ENCODE peak calls at places on chromosomes 5 and 9, in four cellular contexts. One of them, this sample, is unnamed.
A peak's percentile ranks its signal among the peaks of the same experiment; 100 is the strongest.

GRCh38 chr5:75532190-75532589 is 20.5 kb downstream of the POLK start:
- DNase-seq in endothelial cell of umbilical vein: no peak
- DNase-seq in tibial nerve: no peak
- DNase-seq in breast epithelium: no peak
- DNase-seq in this sample: no peak

GRCh38 chr5:143562935-143563334 is 159.4 kb upstream of the NR3C1 start:
- DNase-seq in endothelial cell of umbilical vein: peak; percentile 89
- DNase-seq in tibial nerve: no peak
- DNase-seq in breast epithelium: peak; percentile 17
- DNase-seq in this sample: no peak

GRCh38 chr5:819078-819477 is 31.7 kb downstream of the ZDHHC11 start:
- DNase-seq in endothelial cell of umbilical vein: no peak
- DNase-seq in tibial nerve: no peak
- DNase-seq in breast epithelium: no peak
- DNase-seq in this sample: no peak

GRCh38 chr5:156678484-156678883 is 171.6 kb upstream of the PPP1R2B start:
- DNase-seq in endothelial cell of umbilical vein: no peak
- DNase-seq in tibial nerve: no peak
- DNase-seq in breast epithelium: no peak
- DNase-seq in this sample: no peak

GRCh38 chr9:115194216-115194615 is 76.3 kb upstream of the TNC start:
- DNase-seq in endothelial cell of umbilical vein: no peak
- DNase-seq in tibial nerve: no peak
- DNase-seq in breast epithelium: no peak
- DNase-seq in this sample: no peak

GRCh38 chr5:12022444-12022843 is 118.2 kb upstream of the CTNND2 start:
- DNase-seq in endothelial cell of umbilical vein: no peak
- DNase-seq in tibial nerve: no peak
- DNase-seq in breast epithelium: no peak
- DNase-seq in this sample: no peak

GRCh38 chr5:24703934-24704333 is 59.2 kb upstream of the CDH10 start:
- DNase-seq in endothelial cell of umbilical vein: no peak
- DNase-seq in tibial nerve: no peak
- DNase-seq in breast epithelium: no peak
- DNase-seq in this sample: no peak

GRCh38 chr9:95201201-95201600 is 116.3 kb downstream of the FANCC start:
- DNase-seq in endothelial cell of umbilical vein: no peak
- DNase-seq in tibial nerve: no peak
- DNase-seq in breast epithelium: no peak
- DNase-seq in this sample: no peak

GRCh38 chr9:98356326-98356725 is 100.9 kb upstream of the TBC1D2 start:
- DNase-seq in endothelial cell of umbilical vein: no peak
- DNase-seq in tibial nerve: no peak
- DNase-seq in breast epithelium: no peak
- DNase-seq in this sample: no peak

GRCh38 chr9:72025956-72026355 is 34.5 kb downstream of the C9orf57 start:
- DNase-seq in endothelial cell of umbilical vein: no peak
- DNase-seq in tibial nerve: no peak
- DNase-seq in breast epithelium: no peak
- DNase-seq in this sample: no peak

GRCh38 chr9:128349772-128350171 is 9.4 kb downstream of the SLC27A4 start:
- DNase-seq in endothelial cell of umbilical vein: no peak
- DNase-seq in tibial nerve: no peak
- DNase-seq in breast epithelium: no peak
- DNase-seq in this sample: no peak
- TF ChIP-seq POLR2A in endothelial cell of umbilical vein: no peak
- TF ChIP-seq POLR2A in tibial nerve: no peak
- TF ChIP-seq POLR2A in breast epithelium: no peak
- TF ChIP-seq POLR2A in this sample: no peak

GRCh38 chr9:4662108-4662988 is at the start of gene PLPP6:
- DNase-seq in endothelial cell of umbilical vein: peak; percentile 76
- DNase-seq in tibial nerve: peak; percentile 78
- DNase-seq in breast epithelium: peak; percentile 88
- DNase-seq in this sample: peak; percentile 78
- TF ChIP-seq POLR2A in endothelial cell of umbilical vein: peak; percentile 74
- TF ChIP-seq POLR2A in tibial nerve: peak; percentile 43
- TF ChIP-seq POLR2A in breast epithelium: peak; percentile 53
- TF ChIP-seq POLR2A in this sample: peak; percentile 72

GRCh38 chr5:103120607-103121200 is 603 bp downstream of the PPIP5K2 start:
- DNase-seq in endothelial cell of umbilical vein: peak; percentile 38
- DNase-seq in tibial nerve: no peak
- DNase-seq in breast epithelium: no peak
- DNase-seq in this sample: peak; percentile 63

GRCh38 chr5:103122242-103122641 is 2.1 kb downstream of the PPIP5K2 start:
- DNase-seq in endothelial cell of umbilical vein: no peak
- DNase-seq in tibial nerve: no peak
- DNase-seq in breast epithelium: no peak
- DNase-seq in this sample: no peak

GRCh38 chr5:103119067-103119764 is 722 bp downstream of the GIN1 start:
- DNase-seq in endothelial cell of umbilical vein: no peak
- DNase-seq in tibial nerve: no peak
- DNase-seq in breast epithelium: no peak
- DNase-seq in this sample: peak; percentile 76

GRCh38 chr5:103117471-103117991 is 2.4 kb downstream of the GIN1 start:
- DNase-seq in endothelial cell of umbilical vein: no peak
- DNase-seq in tibial nerve: no peak
- DNase-seq in breast epithelium: no peak
- DNase-seq in this sample: peak; percentile 6

DNA sequence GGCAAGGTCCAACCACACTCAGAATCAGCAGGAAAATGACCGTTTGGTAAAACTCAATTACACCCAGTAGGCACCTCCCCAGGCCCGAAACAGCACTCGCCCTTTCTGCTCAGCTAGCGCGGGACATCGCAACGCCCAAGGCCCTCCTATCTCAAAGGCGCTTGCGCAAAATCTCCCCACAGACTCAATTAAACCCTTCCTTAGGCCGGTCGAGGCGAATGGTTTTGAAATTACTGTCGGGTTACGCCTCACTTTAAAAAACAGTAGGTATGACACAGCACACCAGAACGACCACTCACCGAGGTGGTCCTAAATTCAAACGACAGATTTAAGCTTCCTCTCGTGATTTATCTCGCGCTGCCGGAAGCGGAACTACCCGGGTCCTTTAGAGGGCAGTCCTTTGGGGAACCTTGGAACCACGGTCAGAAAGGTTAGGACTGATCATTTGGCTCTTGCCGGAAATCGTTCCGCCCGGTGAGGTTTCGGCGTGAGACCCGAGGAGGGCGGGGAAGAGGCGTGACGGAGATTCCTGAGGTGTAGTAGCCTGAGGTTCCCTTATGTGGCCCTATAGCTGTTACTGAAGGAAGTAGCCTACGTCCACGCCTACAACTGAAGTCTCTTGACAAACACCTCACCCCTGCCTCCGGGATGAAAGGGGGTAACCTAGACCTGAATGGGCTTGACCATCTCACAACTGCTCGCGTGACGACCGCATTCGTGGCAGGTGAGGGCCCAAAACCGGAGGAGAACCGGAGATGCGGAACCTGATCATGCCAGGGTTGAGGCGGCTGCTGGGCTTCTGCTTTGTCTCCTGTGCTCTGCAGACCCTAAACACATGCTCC is at the start of the genes GIN1 and PPIP5K2:
- DNase-seq in endothelial cell of umbilical vein: peak; percentile 99
- DNase-seq in tibial nerve: peak; percentile 86
- DNase-seq in breast epithelium: peak; percentile 93
- DNase-seq in this sample: peak; percentile 99
- TF ChIP-seq POLR2A in endothelial cell of umbilical vein: peak; percentile 50
- TF ChIP-seq POLR2A in tibial nerve: peak; percentile 52
- TF ChIP-seq POLR2A in breast epithelium: no peak
- TF ChIP-seq POLR2A in this sample: peak; percentile 97

GRCh38 chr5:136242611-136243010 is 49.6 kb upstream of the SMIM32 start:
- DNase-seq in endothelial cell of umbilical vein: no peak
- DNase-seq in tibial nerve: no peak
- DNase-seq in breast epithelium: no peak
- DNase-seq in this sample: no peak

GRCh38 chr5:136246122-136246521 is 53.2 kb upstream of the SMIM32 start:
- DNase-seq in endothelial cell of umbilical vein: no peak
- DNase-seq in tibial nerve: no peak
- DNase-seq in breast epithelium: no peak
- DNase-seq in this sample: no peak

GRCh38 chr5:136246632-136247031 is 53.7 kb upstream of the SMIM32 start:
- DNase-seq in endothelial cell of umbilical vein: no peak
- DNase-seq in tibial nerve: no peak
- DNase-seq in breast epithelium: no peak
- DNase-seq in this sample: no peak

GRCh38 chr5:136236479-136237083 is 43.6 kb upstream of the SMIM32 start:
- DNase-seq in endothelial cell of umbilical vein: no peak
- DNase-seq in tibial nerve: no peak
- DNase-seq in breast epithelium: no peak
- DNase-seq in this sample: no peak

GRCh38 chr5:136242136-136242535 is 49.2 kb upstream of the SMIM32 start:
- DNase-seq in endothelial cell of umbilical vein: no peak
- DNase-seq in tibial nerve: no peak
- DNase-seq in breast epithelium: no peak
- DNase-seq in this sample: no peak
- TF ChIP-seq POLR2A in endothelial cell of umbilical vein: no peak
- TF ChIP-seq POLR2A in tibial nerve: no peak
- TF ChIP-seq POLR2A in breast epithelium: no peak
- TF ChIP-seq POLR2A in this sample: no peak